ENCODE peak calls at places on chromosomes 5 and 9, in six cellular contexts. One of them, this sample, is unnamed.

GRCh38 chr5:88692979-88693932 is 189.7 kb downstream of the MEF2C start:
- DNase-seq in stomach: no peak
- DNase-seq in ascending aorta: no peak
- DNase-seq in H9: peak; percentile 78
- DNase-seq in neural progenitor cell: no peak
- DNase-seq in tibial artery: no peak
- DNase-seq in this sample: no peak

GRCh38 chr5:169788168-169788567 is 151.1 kb downstream of the DOCK2 start:
- DNase-seq in stomach: no peak
- DNase-seq in ascending aorta: no peak
- DNase-seq in H9: no peak
- DNase-seq in neural progenitor cell: no peak
- DNase-seq in tibial artery: no peak
- DNase-seq in this sample: no peak

GRCh38 chr5:169850407-169850806 is 129.9 kb downstream of the INSYN2B start:
- DNase-seq in stomach: no peak
- DNase-seq in ascending aorta: no peak
- DNase-seq in H9: no peak
- DNase-seq in neural progenitor cell: no peak
- DNase-seq in tibial artery: no peak
- DNase-seq in this sample: no peak

GRCh38 chr9:130946778-130947617 is 8.0 kb upstream of the FIBCD1 start:
- DNase-seq in stomach: no peak
- DNase-seq in ascending aorta: no peak
- DNase-seq in H9: no peak
- DNase-seq in neural progenitor cell: no peak
- DNase-seq in tibial artery: no peak
- DNase-seq in this sample: no peak

GRCh38 chr5:169706758-169707450 is 69.8 kb downstream of the DOCK2 start:
- DNase-seq in stomach: no peak
- DNase-seq in ascending aorta: no peak
- DNase-seq in H9: no peak
- DNase-seq in neural progenitor cell: no peak
- DNase-seq in tibial artery: no peak
- DNase-seq in this sample: no peak

GRCh38 chr9:111108946-111109345 is 70.7 kb upstream of the LPAR1 start:
- DNase-seq in stomach: no peak
- DNase-seq in ascending aorta: no peak
- DNase-seq in H9: no peak
- DNase-seq in neural progenitor cell: no peak
- DNase-seq in tibial artery: no peak
- DNase-seq in this sample: no peak

GRCh38 chr5:73591102-73591695 is 25.7 kb downstream of the UTP15 start:
- DNase-seq in stomach: no peak
- DNase-seq in ascending aorta: peak; percentile 66
- DNase-seq in H9: no peak
- DNase-seq in neural progenitor cell: peak; percentile 73
- DNase-seq in tibial artery: no peak
- DNase-seq in this sample: peak; percentile 74

GRCh38 chr5:6732634-6733410 is 19.6 kb downstream of the TENT4A start:
- DNase-seq in stomach: no peak
- DNase-seq in ascending aorta: peak; percentile 83
- DNase-seq in H9: no peak
- DNase-seq in neural progenitor cell: no peak
- DNase-seq in tibial artery: no peak
- DNase-seq in this sample: no peak

GRCh38 chr9:108634164-108634563 is 221.6 kb downstream of the ACTL7B start:
- DNase-seq in stomach: peak; percentile 27
- DNase-seq in ascending aorta: no peak
- DNase-seq in H9: no peak
- DNase-seq in neural progenitor cell: no peak
- DNase-seq in tibial artery: no peak
- DNase-seq in this sample: no peak

GRCh38 chr5:63131618-63132285 is 553.1 kb downstream of the LRRC70 start:
- DNase-seq in stomach: no peak
- DNase-seq in ascending aorta: no peak
- DNase-seq in H9: no peak
- DNase-seq in neural progenitor cell: no peak
- DNase-seq in tibial artery: no peak
- DNase-seq in this sample: no peak

GRCh38 chr9:117723986-117724654 is 19.9 kb downstream of the TLR4 start:
- DNase-seq in stomach: no peak
- DNase-seq in ascending aorta: no peak
- DNase-seq in H9: no peak
- DNase-seq in neural progenitor cell: no peak
- DNase-seq in tibial artery: no peak
- DNase-seq in this sample: no peak

GRCh38 chr9:37251452-37251851 is 131.1 kb downstream of the ZCCHC7 start:
- DNase-seq in stomach: no peak
- DNase-seq in ascending aorta: no peak
- DNase-seq in H9: peak; percentile 88
- DNase-seq in neural progenitor cell: peak; percentile 96
- DNase-seq in tibial artery: no peak
- DNase-seq in this sample: no peak

GRCh38 chr9:130927995-130928900 is 10.8 kb downstream of the FIBCD1 start:
- DNase-seq in stomach: peak; percentile 80
- DNase-seq in ascending aorta: no peak
- DNase-seq in H9: no peak
- DNase-seq in neural progenitor cell: no peak
- DNase-seq in tibial artery: no peak
- DNase-seq in this sample: no peak

GRCh38 chr5:12367973-12368372 is 463.7 kb upstream of the CTNND2 start:
- DNase-seq in stomach: no peak
- DNase-seq in ascending aorta: no peak
- DNase-seq in H9: no peak
- DNase-seq in neural progenitor cell: no peak
- DNase-seq in tibial artery: no peak
- DNase-seq in this sample: no peak

GRCh38 chr5:9338796-9339195 is 207.1 kb downstream of the SEMA5A start:
- DNase-seq in stomach: no peak
- DNase-seq in ascending aorta: no peak
- DNase-seq in H9: no peak
- DNase-seq in neural progenitor cell: no peak
- DNase-seq in tibial artery: no peak
- DNase-seq in this sample: no peak

GRCh38 chr5:41334758-41335157 is 121.4 kb upstream of the C6 start:
- DNase-seq in stomach: no peak
- DNase-seq in ascending aorta: no peak
- DNase-seq in H9: no peak
- DNase-seq in neural progenitor cell: peak; percentile 44
- DNase-seq in tibial artery: no peak
- DNase-seq in this sample: no peak

GRCh38 chr5:81401266-81401665 is 7.3 kb upstream of the ACOT12 start:
- DNase-seq in stomach: no peak
- DNase-seq in ascending aorta: no peak
- DNase-seq in H9: no peak
- DNase-seq in neural progenitor cell: no peak
- DNase-seq in tibial artery: no peak
- DNase-seq in this sample: no peak

GRCh38 chr5:67094476-67095300 is 101.9 kb downstream of the CD180 start:
- DNase-seq in stomach: no peak
- DNase-seq in ascending aorta: no peak
- DNase-seq in H9: peak; percentile 61
- DNase-seq in neural progenitor cell: peak; percentile 38
- DNase-seq in tibial artery: peak; percentile 22
- DNase-seq in this sample: no peak

GRCh38 chr5:173458819-173459218 is 130.6 kb upstream of the STC2 start:
- DNase-seq in stomach: no peak
- DNase-seq in ascending aorta: no peak
- DNase-seq in H9: no peak
- DNase-seq in neural progenitor cell: no peak
- DNase-seq in tibial artery: no peak
- DNase-seq in this sample: no peak

GRCh38 chr9:72907421-72907820 is 45.4 kb downstream of the ALDH1A1 start:
- DNase-seq in stomach: no peak
- DNase-seq in ascending aorta: no peak
- DNase-seq in H9: no peak
- DNase-seq in neural progenitor cell: no peak
- DNase-seq in tibial artery: no peak
- DNase-seq in this sample: no peak

GRCh38 chr9:108050894-108051293 is 561.3 kb upstream of the KLF4 start:
- DNase-seq in stomach: no peak
- DNase-seq in ascending aorta: no peak
- DNase-seq in H9: no peak
- DNase-seq in neural progenitor cell: no peak
- DNase-seq in tibial artery: no peak
- DNase-seq in this sample: no peak

GRCh38 chr9:91744114-91744513 is 205.9 kb downstream of the ROR2 start:
- DNase-seq in stomach: no peak
- DNase-seq in ascending aorta: no peak
- DNase-seq in H9: no peak
- DNase-seq in neural progenitor cell: no peak
- DNase-seq in tibial artery: no peak
- DNase-seq in this sample: no peak

GRCh38 chr9:91736898-91737601 is 213.0 kb downstream of the ROR2 start:
- DNase-seq in stomach: no peak
- DNase-seq in ascending aorta: no peak
- DNase-seq in H9: no peak
- DNase-seq in neural progenitor cell: no peak
- DNase-seq in tibial artery: no peak
- DNase-seq in this sample: no peak

GRCh38 chr9:91736311-91736710 is 213.7 kb downstream of the ROR2 start:
- DNase-seq in stomach: no peak
- DNase-seq in ascending aorta: no peak
- DNase-seq in H9: no peak
- DNase-seq in neural progenitor cell: no peak
- DNase-seq in tibial artery: no peak
- DNase-seq in this sample: no peak

GRCh38 chr9:91741529-91741928 is 208.5 kb downstream of the ROR2 start:
- DNase-seq in stomach: no peak
- DNase-seq in ascending aorta: no peak
- DNase-seq in H9: no peak
- DNase-seq in neural progenitor cell: no peak
- DNase-seq in tibial artery: no peak
- DNase-seq in this sample: no peak

GRCh38 chr9:91740713-91741112 is 209.3 kb downstream of the ROR2 start:
- DNase-seq in stomach: no peak
- DNase-seq in ascending aorta: no peak
- DNase-seq in H9: no peak
- DNase-seq in neural progenitor cell: no peak
- DNase-seq in tibial artery: no peak
- DNase-seq in this sample: no peak
- TF ChIP-seq CTCF in stomach: no peak
- TF ChIP-seq CTCF in ascending aorta: no peak
- TF ChIP-seq CTCF in H9: no peak
- TF ChIP-seq CTCF in neural progenitor cell: peak; percentile 12
- TF ChIP-seq CTCF in tibial artery: no peak
- TF ChIP-seq CTCF in this sample: no peak

DNA sequence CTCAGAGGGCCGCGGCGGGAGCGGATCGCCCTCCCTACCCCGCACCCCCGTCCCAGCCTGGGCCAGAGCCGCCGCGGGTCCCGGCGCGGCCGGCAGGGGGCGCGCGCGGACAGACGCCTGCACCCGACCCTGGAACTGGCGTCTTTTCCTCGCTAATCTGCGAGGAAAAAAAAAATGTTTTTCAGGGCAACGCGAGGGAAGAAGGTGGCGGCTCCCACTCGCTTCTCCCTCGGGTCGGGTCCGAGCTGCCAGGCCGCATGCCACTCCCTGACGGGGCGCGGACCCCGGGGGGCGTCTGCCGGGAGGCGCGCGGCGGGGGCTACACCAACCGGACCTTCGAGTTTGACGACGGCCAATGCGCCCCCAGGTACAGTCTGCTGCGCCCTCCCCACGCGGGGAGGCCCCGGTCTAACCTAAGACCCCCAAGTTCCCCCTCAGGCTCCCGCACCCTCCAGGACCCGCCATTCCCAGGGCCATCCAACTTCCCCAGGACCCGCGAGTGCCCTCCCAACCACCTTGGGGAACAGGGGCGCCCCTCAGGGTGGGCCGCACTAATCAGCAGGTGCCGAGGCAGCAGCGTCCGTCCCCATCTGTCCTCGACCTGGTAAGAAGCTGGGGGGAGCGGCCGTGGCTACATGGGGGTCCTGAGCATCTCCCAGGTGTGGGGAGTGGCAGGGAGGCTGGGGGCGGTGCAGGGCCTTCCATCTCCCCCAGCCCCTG is at the start of gene KCNT1:
- DNase-seq in stomach: peak; percentile 46
- DNase-seq in ascending aorta: no peak
- DNase-seq in H9: peak; percentile 76
- DNase-seq in neural progenitor cell: peak; percentile 82
- DNase-seq in tibial artery: no peak
- DNase-seq in this sample: peak; percentile 92
- TF ChIP-seq CTCF in stomach: no peak
- TF ChIP-seq CTCF in ascending aorta: peak; percentile 64
- TF ChIP-seq CTCF in H9: peak; percentile 99
- TF ChIP-seq CTCF in neural progenitor cell: peak; percentile 98
- TF ChIP-seq CTCF in tibial artery: peak; percentile 75
- TF ChIP-seq CTCF in this sample: peak; percentile 99

DNA sequence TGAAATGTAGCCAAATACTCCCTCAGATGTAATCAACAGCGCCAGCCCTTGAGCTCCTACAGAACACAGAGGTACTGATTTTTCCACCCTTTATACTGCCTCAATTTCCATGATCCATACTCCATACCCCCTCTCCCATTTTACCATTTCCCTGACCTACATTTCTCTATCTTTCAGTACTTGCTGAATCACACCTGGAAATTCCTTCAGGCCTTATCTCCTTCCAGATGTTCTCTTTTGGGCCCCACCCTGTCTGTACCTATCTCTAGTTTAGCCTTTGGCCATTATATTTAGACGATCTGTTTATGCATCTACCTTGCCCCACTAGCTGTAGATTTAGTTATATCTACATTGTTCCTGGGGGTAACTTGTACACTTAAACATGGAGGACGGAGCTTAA is 5.5 kb downstream of the NIM1K start:
- DNase-seq in stomach: no peak
- DNase-seq in ascending aorta: no peak
- DNase-seq in H9: no peak
- DNase-seq in neural progenitor cell: no peak
- DNase-seq in tibial artery: no peak
- DNase-seq in this sample: no peak
- TF ChIP-seq CTCF in stomach: no peak
- TF ChIP-seq CTCF in ascending aorta: no peak
- TF ChIP-seq CTCF in H9: no peak
- TF ChIP-seq CTCF in neural progenitor cell: no peak
- TF ChIP-seq CTCF in tibial artery: no peak
- TF ChIP-seq CTCF in this sample: no peak

DNA sequence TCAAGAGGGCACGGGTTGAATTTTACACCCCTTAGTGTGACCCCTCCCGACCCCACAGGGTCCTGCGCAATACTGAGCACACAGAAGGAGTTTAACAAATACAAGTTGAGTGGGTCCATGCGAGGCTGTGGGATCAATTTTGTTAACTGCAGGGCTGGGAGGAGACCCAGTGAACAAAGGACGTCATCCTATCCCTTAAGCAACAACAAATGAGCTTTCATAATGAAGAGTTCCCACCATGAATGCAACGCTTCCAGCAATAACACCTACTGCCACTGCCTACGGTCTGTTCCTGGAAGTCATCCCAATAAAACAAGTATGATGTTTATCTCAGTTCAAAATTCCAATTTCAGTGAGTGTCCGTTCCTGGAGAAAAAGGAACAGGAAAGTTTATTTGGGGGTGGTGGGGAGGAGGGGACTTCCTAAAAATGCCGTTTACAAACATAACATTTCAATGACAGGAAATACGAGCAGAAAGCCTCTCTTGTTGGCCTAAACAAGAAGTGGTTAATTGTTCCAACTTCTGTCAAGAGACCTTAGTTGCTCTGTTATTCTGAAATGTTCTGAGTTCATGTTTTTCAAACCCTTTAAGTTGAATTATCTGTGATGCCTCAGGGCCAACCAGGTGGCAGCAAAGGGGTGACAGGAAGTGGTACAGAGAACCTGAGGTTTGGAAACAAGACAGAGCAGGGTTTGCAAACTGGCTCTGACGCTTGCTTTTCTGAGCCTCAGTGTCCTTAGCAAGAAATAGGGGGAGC is 65.8 kb upstream of the PLPP6 start:
- DNase-seq in stomach: no peak
- DNase-seq in ascending aorta: peak; percentile 52
- DNase-seq in H9: no peak
- DNase-seq in neural progenitor cell: peak; percentile 3
- DNase-seq in tibial artery: no peak
- DNase-seq in this sample: peak; percentile 16
- TF ChIP-seq CTCF in stomach: no peak
- TF ChIP-seq CTCF in ascending aorta: no peak
- TF ChIP-seq CTCF in H9: no peak
- TF ChIP-seq CTCF in neural progenitor cell: no peak
- TF ChIP-seq CTCF in tibial artery: no peak
- TF ChIP-seq CTCF in this sample: no peak